ENCODE peak calls at places on chromosome 14, in ten cellular contexts. D, U, M, K, A, G, N, Y, L and S are unnamed samples.

GRCh38 chr14:105554022-105554421 is 27.6 kb downstream of the TMEM121 start:
- DNase-seq in M (no peak), D (no peak), L (no peak), K (no peak), A (no peak), N (no peak), U (no peak), G (no peak), Y (no peak), S (no peak)

GRCh38 chr14:46818147-46818546 is 166.6 kb upstream of the RPL10L start:
- DNase-seq in L (no peak), D (no peak), K (no peak), M (peak; percentile 42), Y (no peak), N (no peak), G (peak; percentile 85), A (no peak), U (no peak), S (no peak)

GRCh38 chr14:105945891-105946290 is 419.5 kb downstream of the TMEM121 start:
- DNase-seq in N (no peak), U (no peak), A (no peak), K (peak; percentile 30), G (no peak), Y (no peak), M (peak; percentile 33), L (no peak), D (no peak), S (no peak)

GRCh38 chr14:36973806-36974442 is 198.5 kb downstream of the SLC25A21 start:
- DNase-seq in N (peak; percentile 19), Y (no peak), K (no peak), L (peak; percentile 75), U (no peak), M (no peak), G (no peak), A (peak; percentile 37), D (no peak), S (no peak)

GRCh38 chr14:39268393-39268792 is 34.7 kb downstream of the MIA2 start:
- DNase-seq in A (no peak), M (peak; percentile 68), K (no peak), N (no peak), D (no peak), L (no peak), Y (no peak), G (peak; percentile 19), U (no peak), S (no peak)

GRCh38 chr14:87133073-87133815 is 859.7 kb downstream of the GALC start:
- DNase-seq in U (no peak), A (peak; percentile 85), Y (no peak), G (no peak), M (no peak), D (no peak), L (no peak), N (peak; percentile 1), K (no peak), S (no peak)

GRCh38 chr14:50018236-50019210 is 97.8 kb downstream of the VCPKMT start:
- DNase-seq in Y (no peak), N (peak; percentile 20), D (no peak), U (no peak), A (peak; percentile 57), G (no peak), M (no peak), K (no peak), L (peak; percentile 88), S (no peak)

GRCh38 chr14:21098134-21098891 is at the start of gene ZNF219:
- DNase-seq in U (no peak), N (no peak), A (peak; percentile 50), L (no peak), M (peak; percentile 51), K (peak; percentile 49), G (peak; percentile 40), D (peak; percentile 65), Y (peak; percentile 93), S (no peak)

GRCh38 chr14:55416866-55417265 is 5.2 kb upstream of the ATG14 start:
- DNase-seq in K (peak; percentile 47), U (no peak), L (no peak), G (peak; percentile 18), A (no peak), D (no peak), M (no peak), N (no peak), Y (no peak), S (no peak)

GRCh38 chr14:64417771-64418125 is 29.6 kb downstream of the MTHFD1 start:
- DNase-seq in M (no peak), N (no peak), Y (peak; percentile 53), K (no peak), D (no peak), L (no peak), G (no peak), A (no peak), U (no peak), S (no peak)

GRCh38 chr14:79580908-79581307 is 630.4 kb downstream of the DIO2 start:
- DNase-seq in K (no peak), N (no peak), Y (no peak), D (no peak), G (no peak), L (no peak), U (no peak), A (no peak), M (no peak), S (no peak)

GRCh38 chr14:94042433-94043091 is 16.4 kb downstream of the OTUB2 start:
- DNase-seq in Y (no peak), D (no peak), N (no peak), L (no peak), G (no peak), U (no peak), A (peak; percentile 29), M (no peak), K (no peak), S (no peak)

GRCh38 chr14:58922211-58922940 is 266.1 kb upstream of the DAAM1 start:
- DNase-seq in K (no peak), M (no peak), A (no peak), N (no peak), D (no peak), U (no peak), Y (no peak), G (no peak), L (no peak), S (no peak)

GRCh38 chr14:104398656-104399055 is 180.9 kb upstream of the C14orf180 start:
- DNase-seq in D (no peak), G (no peak), N (no peak), L (no peak), U (no peak), K (no peak), Y (peak; percentile 77), M (no peak), A (no peak), S (no peak)

GRCh38 chr14:21073921-21074320 is 3.8 kb downstream of the ARHGEF40 start:
- DNase-seq in U (no peak), D (no peak), M (no peak), K (no peak), Y (peak; percentile 77), L (no peak), G (no peak), A (no peak), N (no peak), S (no peak)

GRCh38 chr14:105168979-105169507 is 467 bp upstream of the JAG2 start:
- DNase-seq in L (no peak), A (no peak), G (peak; percentile 58), D (no peak), U (no peak), M (no peak), K (peak; percentile 56), N (no peak), Y (no peak), S (no peak)

GRCh38 chr14:24909523-24910302 is 140.2 kb downstream of the STXBP6 start:
- DNase-seq in L (no peak), D (no peak), U (no peak), N (no peak), K (no peak), Y (no peak), M (no peak), A (no peak), G (no peak), S (no peak)

GRCh38 chr14:88868558-88869159 is 44.2 kb downstream of the TTC8 start:
- DNase-seq in A (no peak), N (no peak), G (peak; percentile 65), M (peak; percentile 81), U (no peak), Y (no peak), K (no peak), L (no peak), D (no peak), S (no peak)

GRCh38 chr14:36426113-36426512 is 93.9 kb downstream of the NKX2-1 start:
- DNase-seq in M (no peak), L (no peak), G (no peak), N (no peak), U (no peak), K (no peak), Y (no peak), A (no peak), D (no peak), S (no peak)

GRCh38 chr14:98959958-98960616 is 311.9 kb downstream of the BCL11B start:
- DNase-seq in A (no peak), D (no peak), G (no peak), K (no peak), N (no peak), U (no peak), Y (peak; percentile 83), M (peak; percentile 76), L (no peak), S (no peak)

GRCh38 chr14:104680806-104681688 is 8.4 kb upstream of the INF2 start:
- DNase-seq in Y (peak; percentile 92), D (peak; percentile 64), L (peak; percentile 74), N (peak; percentile 74), K (no peak), U (no peak), A (peak; percentile 84), G (no peak), M (no peak), S (no peak)

GRCh38 chr14:42222924-42223471 is 616.3 kb downstream of the LRFN5 start:
- DNase-seq in D (no peak), G (peak; percentile 28), L (no peak), K (no peak), N (peak; percentile 64), Y (no peak), M (peak; percentile 99), U (no peak), A (peak; percentile 74), S (no peak)

GRCh38 chr14:72017290-72017689 is 85.1 kb downstream of the RGS6 start:
- DNase-seq in L (no peak), A (no peak), Y (no peak), K (no peak), G (no peak), N (no peak), M (no peak), D (no peak), U (no peak), S (no peak)

GRCh38 chr14:77654001-77654431 is 37.6 kb upstream of the SPTLC2 start:
- DNase-seq in L (no peak), Y (no peak), D (no peak), N (no peak), G (peak; percentile 25), U (no peak), K (no peak), M (no peak), A (no peak), S (no peak)

GRCh38 chr14:95274283-95274682 is 45.4 kb downstream of the CLMN start:
- DNase-seq in G (no peak), A (no peak), L (no peak), N (no peak), U (no peak), M (no peak), Y (peak; percentile 66), D (no peak), K (no peak), S (no peak)

GRCh38 chr14:21072102-21072501 is 2.0 kb downstream of the ARHGEF40 start:
- DNase-seq in G (no peak), D (no peak), A (peak; percentile 74), Y (peak; percentile 79), U (no peak), N (peak; percentile 70), K (no peak), L (no peak), M (no peak), S (no peak)

GRCh38 chr14:92651793-92652382 is 96.5 kb downstream of the LGMN start:
- DNase-seq in M (no peak), N (no peak), L (no peak), K (peak; percentile 52), U (no peak), D (peak; percentile 89), Y (peak; percentile 93), G (no peak), A (no peak), S (no peak)

GRCh38 chr14:66379116-66379515 is 107.1 kb upstream of the CCDC196 start:
- DNase-seq in A (no peak), Y (no peak), G (no peak), U (no peak), L (peak; percentile 98), N (no peak), M (no peak), D (no peak), K (no peak), S (no peak)